ENCODE peak calls at places on chromosomes 3 and 15, in four cellular contexts. B, N, A and R are unnamed samples.

GRCh38 chr3:155805204-155805801 is 775 bp downstream of the C3orf33 start:
- DNase-seq in B (peak), N (no peak), A (no peak), R (peak)

GRCh38 chr15:31216210-31216911 is 110.3 kb upstream of the KLF13 start:
- DNase-seq in B (peak), N (no peak), A (no peak), R (peak)

GRCh38 chr15:45126535-45127158 is 3.0 kb downstream of the DUOXA1 start:
- DNase-seq in B (no peak), N (no peak), A (peak), R (no peak)

GRCh38 chr3:52435246-52436101 is 9.4 kb downstream of the SEMA3G start:
- DNase-seq in B (no peak), N (no peak), A (no peak), R (no peak)

GRCh38 chr3:136839556-136839931 is 20.6 kb downstream of the SLC35G2 start:
- DNase-seq in B (no peak), N (no peak), A (no peak), R (no peak)

GRCh38 chr3:77039606-77040553 is at the start of gene ROBO2:
- DNase-seq in B (peak), N (no peak), A (no peak), R (no peak)

GRCh38 chr3:195249858-195250464 is 21.0 kb downstream of the XXYLT1 start:
- DNase-seq in B (no peak), N (no peak), A (no peak), R (no peak)

GRCh38 chr15:92606126-92606835 is 49.3 kb downstream of the FAM174B start:
- DNase-seq in B (no peak), N (no peak), A (no peak), R (no peak)

GRCh38 chr3:45078910-45079522 is 52.9 kb downstream of the CLEC3B start:
- DNase-seq in B (peak), N (no peak), A (no peak), R (no peak)

GRCh38 chr15:27070816-27071215 is 99.8 kb downstream of the GABRG3 start:
- DNase-seq in B (no peak), N (no peak), A (no peak), R (no peak)

GRCh38 chr3:33417051-33417673 is 23.0 kb downstream of the UBP1 start:
- DNase-seq in B (no peak), N (no peak), A (no peak), R (no peak)